ENCODE peak calls at places on chromosomes 4 and X, in eight cellular contexts. Q is sciatic nerve; M is lower lobe of right lung; H is GM12891; G is substantia nigra; F is Kasumi-1; D is stimulated activated CD8-positive, alpha-beta memory T cell treated with anti-CD3 and anti-CD28 coated beads, Interleukin-4, amount 100 ng/mL, for 24 hours; E is Calu3. T is an unnamed sample.

GRCh38 chr4:158624889-158625478 is 46.7 kb downstream of the C4orf46 start:
- DNase-seq in F (peak), D (no peak), H (peak), E (peak), Q (no peak), M (no peak), G (no peak), T (no peak)

GRCh38 chr4:154616731-154617130 is 4.3 kb upstream of the FGG start:
- DNase-seq in F (no peak), H (peak), G (no peak), E (no peak), M (no peak), D (no peak), Q (no peak), T (no peak)

GRCh38 chrX:154074199-154074598 is 23.3 kb downstream of the MECP2 start:
- DNase-seq in Q (no peak), D (no peak), M (no peak), G (no peak), E (no peak), H (no peak), F (no peak), T (no peak)

GRCh38 chr4:10608501-10609219 is 75.9 kb downstream of the CLNK start:
- DNase-seq in G (no peak), F (no peak), Q (no peak), H (no peak), M (no peak), E (no peak), D (no peak), T (no peak)

GRCh38 chr4:187380181-187380581 is 615.4 kb upstream of the ZFP42 start:
- DNase-seq in D (no peak), F (peak), G (no peak), H (no peak), Q (no peak), E (peak), M (peak), T (no peak)

GRCh38 chrX:16924631-16925239 is 21.7 kb upstream of the REPS2 start:
- DNase-seq in M (no peak), E (no peak), D (no peak), F (no peak), Q (no peak), H (no peak), G (no peak), T (no peak)

GRCh38 chrX:68685722-68686683 is 38.5 kb downstream of the STARD8 start:
- DNase-seq in D (no peak), Q (no peak), M (peak), E (no peak), H (no peak), G (no peak), F (peak), T (no peak)

GRCh38 chrX:23699636-23700194 is 32.4 kb downstream of the PRDX4 start:
- DNase-seq in D (peak), M (no peak), H (no peak), F (peak), G (no peak), Q (no peak), E (no peak), T (peak)

GRCh38 chr4:41539711-41540110 is 1.8 kb downstream of the LIMCH1 start:
- DNase-seq in E (no peak), H (no peak), D (no peak), Q (no peak), G (no peak), M (no peak), F (no peak), T (no peak)

GRCh38 chrX:150533863-150534262 is 34.6 kb upstream of the MTM1 start:
- DNase-seq in F (no peak), M (no peak), H (no peak), Q (no peak), D (no peak), G (no peak), E (no peak), T (no peak)

GRCh38 chr4:154044118-154044517 is 255.2 kb upstream of the SFRP2 start:
- DNase-seq in G (no peak), H (no peak), M (no peak), F (no peak), D (no peak), E (peak), Q (no peak), T (no peak)

GRCh38 chr4:109699553-109700225 is 3.6 kb downstream of the CASP6 start:
- DNase-seq in Q (no peak), H (no peak), D (no peak), M (no peak), G (no peak), F (no peak), E (no peak), T (no peak)

GRCh38 chr4:8191136-8191747 is 7.8 kb upstream of the SH3TC1 start:
- DNase-seq in M (peak), E (peak), D (no peak), H (no peak), F (peak), G (peak), Q (no peak), T (no peak)

GRCh38 chr4:102637391-102637790 is 123.4 kb downstream of the MANBA start:
- DNase-seq in Q (no peak), M (no peak), G (no peak), E (no peak), D (no peak), F (no peak), H (no peak), T (no peak)

GRCh38 chrX:153061732-153062131 is 5.5 kb downstream of the PNMA3 start:
- DNase-seq in D (no peak), G (no peak), F (no peak), M (no peak), H (no peak), E (no peak), Q (no peak), T (no peak)

GRCh38 chr4:53706422-53707032 is 115.2 kb upstream of the LNX1 start:
- DNase-seq in H (peak), E (peak), F (peak), M (no peak), Q (no peak), G (no peak), D (no peak), T (no peak)

GRCh38 chr4:77586953-77587383 is 18.7 kb upstream of the CXCL13 start:
- DNase-seq in M (no peak), Q (no peak), F (peak), E (peak), D (peak), H (peak), G (no peak), T (no peak)

GRCh38 chrX:39636481-39636880 is 461.3 kb downstream of the BCOR start:
- DNase-seq in F (no peak), E (no peak), G (no peak), H (no peak), Q (no peak), D (no peak), M (no peak), T (no peak)

GRCh38 chr4:140084426-140084825 is 69.6 kb downstream of the MAML3 start:
- DNase-seq in E (no peak), F (no peak), H (no peak), Q (no peak), D (no peak), G (no peak), M (no peak), T (no peak)

GRCh38 chr4:5945171-5945570 is 52.3 kb upstream of the CRMP1 start:
- DNase-seq in Q (no peak), M (no peak), H (no peak), E (no peak), G (no peak), F (no peak), D (no peak), T (no peak)

GRCh38 chr4:53465291-53465690 is 87.8 kb downstream of the FIP1L1 start:
- DNase-seq in E (no peak), M (no peak), D (no peak), H (no peak), Q (no peak), G (no peak), F (no peak), T (no peak)

GRCh38 chr4:180949825-180950224 is 1293.4 kb upstream of the TENM3 start:
- DNase-seq in D (no peak), Q (no peak), G (no peak), F (no peak), E (no peak), H (no peak), M (no peak), T (no peak)

GRCh38 chr4:105240037-105240436 is 93.4 kb downstream of the TET2 start:
- DNase-seq in G (no peak), E (no peak), M (no peak), D (no peak), F (no peak), Q (no peak), H (no peak), T (no peak)

GRCh38 chr4:86980230-86980629 is 45.4 kb downstream of the AFF1 start:
- DNase-seq in F (no peak), E (no peak), M (no peak), Q (no peak), D (no peak), G (no peak), H (no peak), T (no peak)

GRCh38 chr4:113064244-113064643 is 14.8 kb downstream of the ANK2 start:
- DNase-seq in Q (no peak), M (no peak), F (no peak), D (no peak), H (no peak), E (no peak), G (no peak), T (no peak)

GRCh38 chrX:132294192-132294591 is 74.9 kb upstream of the RAP2C start:
- DNase-seq in Q (no peak), H (no peak), M (no peak), D (no peak), F (no peak), E (no peak), G (no peak), T (no peak)

GRCh38 chrX:37824491-37825224 is 22.7 kb downstream of the DYNLT3 start:
- DNase-seq in D (no peak), G (no peak), F (no peak), M (no peak), Q (no peak), H (no peak), E (no peak), T (no peak)

GRCh38 chrX:136260801-136261200 is 9.6 kb upstream of the MAP7D3 start:
- DNase-seq in H (no peak), F (no peak), E (no peak), Q (no peak), D (no peak), M (no peak), G (no peak), T (no peak)

GRCh38 chr4:148443550-148444295 is 1.5 kb upstream of the NR3C2 start:
- DNase-seq in Q (peak), F (no peak), G (peak), M (peak), D (no peak), E (peak), H (peak), T (peak)

GRCh38 chr4:54315561-54315960 is 86.5 kb downstream of the PDGFRA start:
- DNase-seq in D (no peak), F (no peak), E (no peak), M (no peak), H (peak), Q (no peak), G (no peak), T (no peak)